ENCODE peak calls at places on chromosomes 4 and X, in seven cellular contexts. P is ecto neural progenitor cell; Q is hypothalamus; B is activated naive CD4-positive, alpha-beta T cell; D is upper lobe of right lung; L is astrocyte of the spinal cord; R is WERI-Rb-1. S is an unnamed sample.

GRCh38 chr4:83197555-83198235 is 83.2 kb upstream of the PLAC8 start:
- DNase-seq in R (no peak), B (no peak), L (no peak), Q (no peak), D (no peak), P (no peak), S (no peak)

GRCh38 chr4:152640058-152640921 is 39.5 kb downstream of the TMEM154 start:
- DNase-seq in D (no peak), B (no peak), R (no peak), Q (no peak), L (peak; percentile 43), P (no peak), S (no peak)

GRCh38 chr4:148415500-148415899 is 26.7 kb downstream of the NR3C2 start:
- DNase-seq in Q (no peak), L (peak; percentile 13), D (no peak), R (no peak), P (no peak), B (no peak), S (no peak)

GRCh38 chr4:8035371-8035780 is 95.7 kb upstream of the AFAP1 start:
- DNase-seq in D (no peak), P (no peak), L (peak; percentile 61), B (no peak), Q (no peak), R (no peak), S (no peak)

GRCh38 chr4:170476351-170476750 is 386.6 kb upstream of the AADAT start:
- DNase-seq in R (no peak), D (no peak), L (no peak), B (no peak), P (no peak), Q (no peak), S (no peak)

GRCh38 chr4:8071741-8072140 is 86.9 kb downstream of the ABLIM2 start:
- DNase-seq in P (no peak), R (no peak), L (no peak), B (no peak), D (no peak), Q (no peak), S (no peak)

GRCh38 chr4:6177587-6178197 is 22.7 kb downstream of the JAKMIP1 start:
- DNase-seq in B (no peak), D (no peak), Q (no peak), P (no peak), R (peak; percentile 59), L (no peak), S (no peak)

GRCh38 chr4:71186566-71187398 is 152.0 kb upstream of the SLC4A4 start:
- DNase-seq in R (peak; percentile 47), D (peak; percentile 84), B (peak; percentile 5), P (peak; percentile 70), Q (no peak), L (peak; percentile 61), S (peak; percentile 73)

GRCh38 chrX:71619193-71619592 is 882 bp upstream of the CXCR3 start:
- DNase-seq in R (no peak), Q (no peak), L (no peak), P (no peak), D (no peak), B (peak; percentile 1), S (no peak)

GRCh38 chrX:150084474-150085229 is 146.4 kb upstream of the EOLA2 start:
- DNase-seq in Q (no peak), L (peak; percentile 66), B (no peak), R (no peak), D (no peak), P (peak; percentile 9), S (no peak)

GRCh38 chr4:6938237-6938636 is 28.6 kb downstream of the TBC1D14 start:
- DNase-seq in R (no peak), L (no peak), P (no peak), B (no peak), Q (no peak), D (peak; percentile 76), S (no peak)

GRCh38 chr4:41360911-41361830 is 104.4 kb downstream of the UCHL1 start:
- DNase-seq in D (peak; percentile 74), B (no peak), L (peak; percentile 18), P (peak; percentile 55), R (peak; percentile 58), Q (peak; percentile 21), S (peak; percentile 66)

GRCh38 chrX:153438522-153438921 is 7.3 kb downstream of the TREX2 start:
- DNase-seq in L (peak; percentile 18), D (no peak), R (peak; percentile 47), Q (no peak), P (no peak), B (no peak), S (no peak)

GRCh38 chr4:42483426-42484379 is 86.4 kb downstream of the SHISA3 start:
- DNase-seq in D (no peak), P (no peak), L (no peak), B (no peak), R (no peak), Q (no peak), S (no peak)

GRCh38 chrX:18810416-18810815 is 103.0 kb downstream of the PPEF1 start:
- DNase-seq in Q (no peak), L (no peak), D (no peak), P (no peak), R (no peak), B (no peak), S (no peak)

GRCh38 chrX:50615570-50616158 is 145.0 kb upstream of the DGKK start:
- DNase-seq in D (no peak), R (no peak), P (no peak), B (no peak), L (no peak), Q (no peak), S (no peak)

GRCh38 chr4:22514431-22514830 is 1.4 kb downstream of the ADGRA3 start:
- DNase-seq in R (no peak), D (no peak), L (peak; percentile 64), B (no peak), Q (no peak), P (no peak), S (no peak)

GRCh38 chr4:182219400-182219799 is 23.8 kb upstream of the TENM3 start:
- DNase-seq in B (no peak), L (peak; percentile 56), P (no peak), D (no peak), R (no peak), Q (no peak), S (no peak)

GRCh38 chrX:56793533-56794320 is 64.7 kb downstream of the NBDY start:
- DNase-seq in P (no peak), D (peak; percentile 19), Q (no peak), B (no peak), L (no peak), R (no peak), S (no peak)

GRCh38 chrX:103565752-103566151 is 19.6 kb upstream of the TCEAL4 start:
- DNase-seq in Q (no peak), D (no peak), R (no peak), L (peak; percentile 55), P (no peak), B (no peak), S (no peak)

GRCh38 chr4:18815081-18815778 is 793.7 kb upstream of the LCORL start:
- DNase-seq in R (no peak), B (no peak), P (no peak), D (no peak), L (no peak), Q (no peak), S (no peak)

GRCh38 chr4:10079951-10080873 is 36.4 kb downstream of the WDR1 start:
- DNase-seq in R (peak; percentile 49), Q (no peak), B (no peak), P (no peak), L (no peak), D (peak; percentile 46), S (no peak)

GRCh38 chr4:11566440-11567022 is 137.8 kb upstream of the HS3ST1 start:
- DNase-seq in R (no peak), P (no peak), B (no peak), Q (no peak), L (no peak), D (no peak), S (no peak)

GRCh38 chr4:39526283-39526682 is 956 bp downstream of the UGDH start:
- DNase-seq in P (no peak), L (peak; percentile 36), D (no peak), B (no peak), Q (no peak), R (no peak), S (no peak)

S was measured in nephron progenitor cell.